ENCODE peak calls at places on chromosomes 12 and 14, in ten cellular contexts. A, O, B, Q, P, I, S, X, F and C are unnamed samples.

GRCh38 chr12:64665506-64665905 is 55.2 kb downstream of the RASSF3 start:
- DNase-seq in A (no peak), O (peak), B (peak), Q (no peak), P (no peak), I (peak), S (no peak), X (no peak), F (no peak), C (no peak)

GRCh38 chr12:63955831-63956685 is 111.6 kb downstream of the SRGAP1 start:
- DNase-seq in A (peak), O (no peak), B (peak), Q (no peak), P (peak), I (peak), S (no peak), X (peak), F (no peak), C (peak)

GRCh38 chr14:49934638-49935037 is 41.8 kb downstream of the ARF6 start:
- DNase-seq in A (no peak), O (no peak), B (no peak), Q (no peak), P (no peak), I (no peak), S (no peak), X (no peak), F (no peak), C (no peak)

GRCh38 chr14:68548194-68549056 is 244.4 kb downstream of the ZFP36L1 start:
- DNase-seq in A (peak), O (no peak), B (peak), Q (peak), P (peak), I (peak), S (peak), X (peak), F (peak), C (peak)

GRCh38 chr12:22459872-22460490 is 84.4 kb downstream of the C2CD5 start:
- DNase-seq in A (no peak), O (peak), B (no peak), Q (no peak), P (no peak), I (no peak), S (no peak), X (peak), F (peak), C (no peak)

GRCh38 chr12:49339464-49339861 is 2.5 kb upstream of the C1QL4 start:
- DNase-seq in A (no peak), O (no peak), B (peak), Q (no peak), P (no peak), I (peak), S (no peak), X (no peak), F (no peak), C (no peak)

GRCh38 chr12:55057466-55057865 is 37.7 kb downstream of the NEUROD4 start:
- DNase-seq in A (no peak), O (no peak), B (no peak), Q (no peak), P (no peak), I (no peak), S (no peak), X (no peak), F (no peak), C (no peak)

GRCh38 chr12:114500775-114501473 is 95.0 kb upstream of the TBX5 start:
- DNase-seq in A (no peak), O (no peak), B (no peak), Q (no peak), P (no peak), I (no peak), S (no peak), X (no peak), F (no peak), C (no peak)

GRCh38 chr14:106844608-106845285 is 1318.4 kb downstream of the TMEM121 start:
- DNase-seq in A (peak), O (no peak), B (peak), Q (no peak), P (no peak), I (peak), S (peak), X (peak), F (no peak), C (peak)

GRCh38 chr14:97380539-97380941 is 583.4 kb downstream of the VRK1 start:
- DNase-seq in A (no peak), O (no peak), B (no peak), Q (no peak), P (no peak), I (no peak), S (no peak), X (no peak), F (peak), C (no peak)

GRCh38 chr14:24376448-24377070 is 8.6 kb downstream of the NFATC4 start:
- DNase-seq in A (no peak), O (no peak), B (no peak), Q (no peak), P (no peak), I (no peak), S (no peak), X (no peak), F (no peak), C (no peak)

GRCh38 chr14:80477388-80478160 is 266.3 kb upstream of the DIO2 start:
- DNase-seq in A (no peak), O (no peak), B (no peak), Q (no peak), P (no peak), I (no peak), S (no peak), X (no peak), F (no peak), C (no peak)

GRCh38 chr12:3138896-3139590 is 61.9 kb downstream of the TSPAN9 start:
- DNase-seq in A (no peak), O (no peak), B (no peak), Q (no peak), P (no peak), I (no peak), S (no peak), X (no peak), F (no peak), C (no peak)

GRCh38 chr14:59303216-59303615 is 114.7 kb downstream of the DAAM1 start:
- DNase-seq in A (no peak), O (no peak), B (no peak), Q (no peak), P (no peak), I (no peak), S (no peak), X (no peak), F (no peak), C (no peak)

GRCh38 chr12:49671051-49671765 is 36.0 kb downstream of the FMNL3 start:
- DNase-seq in A (no peak), O (peak), B (no peak), Q (no peak), P (no peak), I (peak), S (no peak), X (no peak), F (no peak), C (no peak)

GRCh38 chr12:16008442-16008841 is 97.3 kb downstream of the DERA start:
- DNase-seq in A (no peak), O (no peak), B (no peak), Q (no peak), P (no peak), I (no peak), S (no peak), X (no peak), F (no peak), C (no peak)

GRCh38 chr14:23428686-23429495 is 6.6 kb downstream of the MYH7 start:
- DNase-seq in A (no peak), O (no peak), B (no peak), Q (peak), P (no peak), I (no peak), S (no peak), X (no peak), F (no peak), C (peak)

GRCh38 chr14:102748806-102749205 is 28.4 kb upstream of the TRAF3 start:
- DNase-seq in A (no peak), O (no peak), B (no peak), Q (no peak), P (no peak), I (no peak), S (no peak), X (no peak), F (no peak), C (no peak)

GRCh38 chr14:21768116-21768874 is 94.7 kb upstream of the OR4E1 start:
- DNase-seq in A (no peak), O (peak), B (no peak), Q (no peak), P (no peak), I (no peak), S (no peak), X (no peak), F (peak), C (no peak)

GRCh38 chr14:105486974-105487448 is 325 bp downstream of the CRIP1 start:
- DNase-seq in A (no peak), O (no peak), B (no peak), Q (no peak), P (no peak), I (peak), S (peak), X (no peak), F (no peak), C (no peak)

GRCh38 chr14:53316504-53316903 is 163.4 kb upstream of the DDHD1 start:
- DNase-seq in A (no peak), O (no peak), B (no peak), Q (no peak), P (no peak), I (no peak), S (no peak), X (no peak), F (no peak), C (no peak)

GRCh38 chr12:68521848-68522502 is 88.7 kb upstream of the RAP1B start:
- DNase-seq in A (no peak), O (no peak), B (no peak), Q (no peak), P (no peak), I (no peak), S (no peak), X (no peak), F (no peak), C (no peak)

GRCh38 chr12:51388066-51388799 is 3.0 kb downstream of the GALNT6 start:
- DNase-seq in A (no peak), O (peak), B (no peak), Q (peak), P (no peak), I (no peak), S (no peak), X (no peak), F (no peak), C (no peak)

GRCh38 chr14:101814869-101815268 is 53.4 kb downstream of the PPP2R5C start:
- DNase-seq in A (no peak), O (no peak), B (no peak), Q (no peak), P (no peak), I (no peak), S (no peak), X (no peak), F (no peak), C (no peak)

GRCh38 chr12:4037747-4038312 is 164.6 kb upstream of the PARP11 start:
- DNase-seq in A (peak), O (peak), B (peak), Q (no peak), P (no peak), I (peak), S (no peak), X (peak), F (no peak), C (no peak)

GRCh38 chr12:53482626-53483165 is 16.6 kb downstream of the MAP3K12 start:
- DNase-seq in A (no peak), O (no peak), B (peak), Q (no peak), P (no peak), I (peak), S (no peak), X (no peak), F (no peak), C (no peak)
- TF ChIP-seq POLR2A in A (no peak), O (no peak), B (no peak), Q (no peak), P (no peak), I (no peak), S (no peak), X (no peak), F (no peak), C (no peak)

DNA sequence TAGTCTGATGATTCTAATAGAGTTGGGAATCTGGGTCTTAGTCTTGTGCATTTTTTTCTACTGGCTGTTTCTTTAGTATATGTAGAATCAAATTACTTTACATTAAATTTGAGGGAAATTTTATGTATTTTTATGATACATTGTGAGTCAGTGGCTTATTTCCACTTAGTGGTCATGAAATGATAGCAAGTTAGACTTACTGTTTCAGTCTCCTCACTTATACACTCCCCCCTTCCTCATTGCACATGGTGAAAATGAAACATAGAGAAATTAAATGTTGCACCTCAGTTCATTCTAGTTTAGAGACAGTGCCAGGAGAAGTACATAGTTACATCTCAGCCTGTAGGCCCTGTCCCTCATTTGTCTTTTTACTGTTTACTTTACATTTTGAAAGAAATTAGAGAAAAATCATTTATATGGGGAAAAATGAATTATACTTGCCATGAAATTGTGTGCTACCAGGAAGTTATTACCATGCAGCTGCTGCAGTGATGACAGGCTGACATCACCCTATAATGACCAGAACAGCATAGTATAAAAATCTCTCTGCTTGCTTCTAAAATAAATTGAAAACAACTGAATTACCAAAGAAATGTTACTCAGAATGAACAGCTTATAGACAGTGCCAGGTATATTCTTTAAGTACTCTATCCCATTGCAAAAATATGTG is 113.2 kb downstream of the TRMT5 start:
- DNase-seq in A (no peak), O (no peak), B (no peak), Q (no peak), P (no peak), I (no peak), S (no peak), X (no peak), F (no peak), C (no peak)
- H3K27ac ChIP-seq in A (no peak), O (no peak), B (no peak), Q (no peak), P (no peak), I (no peak), S (no peak), X (no peak), F (no peak), C (peak)

DNA sequence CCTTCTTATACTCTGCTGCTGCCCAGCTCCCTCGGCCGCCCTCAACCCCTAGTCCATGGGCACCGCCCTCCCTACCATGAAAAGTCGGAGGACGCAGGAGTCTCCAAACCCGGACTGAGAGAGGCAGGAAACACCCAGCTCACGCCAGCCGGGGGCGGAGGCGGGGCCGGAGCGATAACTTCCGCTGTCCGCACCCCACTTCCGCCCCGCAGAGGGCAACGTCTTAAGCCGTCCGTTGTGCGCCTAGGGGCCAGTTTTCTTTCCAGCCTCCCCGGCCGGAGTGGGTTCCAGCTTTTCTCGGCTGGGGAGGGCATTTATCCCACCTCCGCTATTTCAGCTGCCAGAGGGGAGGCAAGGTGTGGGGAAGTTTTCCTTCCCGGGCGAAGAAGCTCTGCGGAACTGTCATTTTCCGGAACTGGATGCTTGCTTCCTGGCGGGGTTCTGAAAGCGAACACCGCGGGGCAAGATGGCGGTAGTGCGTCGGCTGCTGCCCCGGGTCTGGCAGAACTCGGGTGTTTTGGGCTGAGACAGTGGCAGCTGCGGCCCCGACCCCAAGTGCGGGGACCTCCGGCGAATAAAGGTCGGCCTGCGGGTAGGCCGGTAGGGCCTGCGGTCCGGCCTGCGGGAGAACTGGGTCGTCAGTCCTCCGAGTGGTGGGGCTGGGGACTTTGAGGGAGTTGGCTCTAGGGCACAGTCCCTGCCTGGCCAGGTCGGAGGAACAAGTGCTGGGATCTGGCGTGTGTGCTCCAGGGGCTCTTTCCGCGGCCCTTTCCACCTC is at the start of the genes KCTD10 and UBE3B:
- DNase-seq in A (peak), O (peak), B (peak), Q (peak), P (peak), I (peak), S (peak), X (peak), F (peak), C (peak)
- TF ChIP-seq POLR2A in A (peak), O (peak), B (peak), Q (no peak), P (no peak), I (peak), S (peak), X (peak), F (peak), C (peak)

DNA sequence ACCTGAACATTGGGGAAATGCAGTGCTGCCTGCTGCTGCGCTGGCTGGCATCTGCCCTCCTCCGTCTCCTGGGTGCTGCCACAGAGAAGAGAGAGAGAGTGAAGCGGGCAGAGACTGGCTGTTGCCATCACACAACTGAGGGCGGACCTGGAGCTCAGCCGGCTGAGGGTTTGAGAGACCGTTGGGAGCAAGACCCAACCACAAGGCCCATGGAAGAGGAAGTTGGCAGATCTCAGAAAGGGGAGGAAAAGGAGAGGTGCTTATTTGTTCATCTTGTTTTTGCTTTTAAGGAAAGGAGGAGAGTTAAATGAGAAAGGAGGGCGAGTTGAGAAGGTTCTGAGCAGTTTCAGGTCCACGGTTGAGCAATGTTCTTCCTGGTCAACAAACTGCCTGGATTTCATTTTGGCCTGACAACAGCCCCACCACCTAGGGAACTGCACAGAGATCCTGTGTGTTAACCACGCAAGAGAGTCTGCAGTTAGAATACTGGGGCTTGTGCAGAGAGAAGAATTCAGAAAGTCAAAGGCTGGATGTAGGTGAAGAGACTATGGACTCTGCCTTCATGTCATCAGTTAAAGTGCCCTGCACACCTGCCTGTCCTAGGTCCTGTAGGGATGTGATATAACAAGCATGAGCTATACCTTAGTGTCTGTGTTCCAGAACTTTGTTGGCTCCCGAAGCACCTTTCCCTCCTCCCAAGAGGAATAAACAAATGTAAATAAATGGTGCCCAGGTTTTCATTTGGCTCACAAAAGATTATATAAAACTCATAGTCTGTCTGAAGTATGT is 124.6 kb downstream of the ETV6 start:
- DNase-seq in A (no peak), O (no peak), B (no peak), Q (no peak), P (no peak), I (no peak), S (peak), X (peak), F (no peak), C (no peak)
- H3K27ac ChIP-seq in A (no peak), O (no peak), B (peak), Q (peak), P (no peak), I (no peak), S (no peak), X (peak), F (no peak), C (no peak)

DNA sequence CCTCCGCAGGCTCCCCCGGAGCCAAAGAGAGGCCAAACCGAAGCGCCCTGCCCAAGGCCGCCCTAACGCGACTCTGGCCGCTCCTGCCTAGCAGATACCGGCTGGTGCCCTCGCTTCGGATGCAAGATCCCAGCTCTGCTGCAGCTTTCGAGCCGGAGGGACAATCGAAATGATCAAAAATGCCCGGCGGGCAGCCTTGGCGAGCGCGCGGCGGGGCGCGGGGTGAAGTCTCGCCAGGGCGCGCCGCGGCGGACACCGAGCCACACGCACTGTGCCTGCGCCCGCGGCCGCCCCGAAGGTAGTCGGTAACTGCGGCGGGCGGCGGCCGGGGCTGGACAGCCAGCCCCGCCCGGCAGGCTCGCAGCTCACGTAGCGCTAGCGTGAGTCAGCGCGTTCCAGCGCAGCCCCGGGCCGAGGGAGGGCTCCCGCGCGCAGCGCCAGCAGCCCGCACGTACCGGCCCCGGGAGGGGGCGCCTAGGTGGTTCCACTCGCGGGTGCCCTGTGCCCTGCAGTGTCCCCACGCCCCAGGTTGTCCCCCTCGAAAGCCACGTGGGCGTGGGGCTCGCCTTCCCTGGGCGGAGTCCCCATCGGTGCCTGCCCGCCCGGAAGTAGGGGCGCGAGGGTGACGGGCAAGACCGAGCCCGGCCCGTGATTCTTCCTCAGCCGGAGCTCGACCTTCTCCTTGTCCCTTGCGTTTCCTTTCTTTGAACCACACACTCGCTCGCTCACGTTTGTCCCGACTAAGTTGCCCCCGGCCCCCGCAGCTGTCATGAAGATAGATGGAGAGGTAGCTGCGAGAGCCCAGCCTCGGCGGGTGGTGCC is 109.3 kb upstream of the EGLN3 start:
- DNase-seq in A (peak), O (peak), B (peak), Q (peak), P (peak), I (peak), S (peak), X (peak), F (no peak), C (peak)
- TF ChIP-seq POLR2A in A (no peak), O (peak), B (peak), Q (no peak), P (no peak), I (peak), S (peak), X (peak), F (peak), C (peak)

GRCh38 chr12:18887368-18887767 is 149.4 kb downstream of the CAPZA3 start:
- DNase-seq in A (no peak), O (no peak), B (no peak), Q (no peak), P (no peak), I (no peak), S (no peak), X (no peak), F (no peak), C (no peak)
- H3K27ac ChIP-seq in A (no peak), O (no peak), B (no peak), Q (no peak), P (no peak), I (no peak), S (no peak), X (no peak), F (no peak), C (no peak)

GRCh38 chr12:105469182-105469581 is 138.7 kb downstream of the C12orf75 start:
- DNase-seq in A (no peak), O (no peak), B (no peak), Q (no peak), P (no peak), I (no peak), S (no peak), X (no peak), F (no peak), C (no peak)
- TF ChIP-seq POLR2A in A (no peak), O (no peak), B (no peak), Q (no peak), P (no peak), I (no peak), S (no peak), X (no peak), F (no peak), C (no peak)